ENCODE peak calls at places on chromosomes 3 and 15, in ten cellular contexts. I is stromal cell of bone marrow, W is naive B cell, P is amniotic stem cell, R is Caki2, H is ELR, N is iPS-NIHi11, V is DMS79, O is dorsolateral prefrontal cortex, G is NT2/D1. U is an unnamed sample.

GRCh38 chr3:72990701-72991395 is 5.8 kb upstream of the PPP4R2 start:
- DNase-seq in I (no peak), W (no peak), P (no peak), R (no peak), H (no peak), N (no peak), V (no peak), O (no peak), G (no peak), U (no peak)

GRCh38 chr3:43161684-43162512 is 56.0 kb upstream of the POMGNT2 start:
- DNase-seq in I (peak), W (no peak), P (peak), R (peak), H (peak), N (no peak), V (no peak), O (no peak), G (peak), U (no peak)

GRCh38 chr3:36362216-36362615 is 18.1 kb upstream of the STAC start:
- DNase-seq in I (no peak), W (no peak), P (no peak), R (peak), H (peak), N (no peak), V (no peak), O (no peak), G (no peak), U (no peak)

GRCh38 chr15:100807028-100807427 is 72.6 kb upstream of the ALDH1A3 start:
- DNase-seq in I (no peak), W (no peak), P (no peak), R (no peak), H (no peak), N (no peak), V (no peak), O (no peak), G (no peak), U (no peak)

GRCh38 chr3:44467241-44467640 is 10.2 kb downstream of the ZNF445 start:
- DNase-seq in I (no peak), W (no peak), P (no peak), R (no peak), H (no peak), N (no peak), V (no peak), O (no peak), G (no peak), U (no peak)

GRCh38 chr3:190528721-190529120 is 14.8 kb downstream of the IL1RAP start:
- DNase-seq in I (no peak), W (no peak), P (no peak), R (no peak), H (no peak), N (no peak), V (no peak), O (no peak), G (no peak), U (no peak)

GRCh38 chr3:116246406-116246805 is 198.9 kb downstream of the LSAMP start:
- DNase-seq in I (no peak), W (no peak), P (no peak), R (no peak), H (no peak), N (no peak), V (no peak), O (no peak), G (no peak), U (no peak)

GRCh38 chr3:127822836-127823589 is 698 bp upstream of the MGLL start:
- DNase-seq in I (no peak), W (no peak), P (no peak), R (peak), H (peak), N (peak), V (no peak), O (peak), G (no peak), U (peak)

GRCh38 chr3:122074621-122075265 is 19.6 kb downstream of the CD86 start:
- DNase-seq in I (peak), W (no peak), P (no peak), R (no peak), H (no peak), N (no peak), V (no peak), O (no peak), G (no peak), U (no peak)

GRCh38 chr15:71547066-71547465 is 263.3 kb upstream of the NR2E3 start:
- DNase-seq in I (no peak), W (no peak), P (no peak), R (no peak), H (no peak), N (no peak), V (no peak), O (no peak), G (no peak), U (no peak)

GRCh38 chr3:159191454-159191853 is 389.6 kb downstream of the MFSD1 start:
- DNase-seq in I (no peak), W (no peak), P (peak), R (peak), H (peak), N (no peak), V (no peak), O (no peak), G (no peak), U (no peak)

GRCh38 chr15:67781061-67781460 is 44.2 kb upstream of the SKOR1 start:
- DNase-seq in I (no peak), W (no peak), P (no peak), R (no peak), H (no peak), N (no peak), V (no peak), O (no peak), G (no peak), U (no peak)

GRCh38 chr3:141646760-141647561 is 91.1 kb upstream of the RNF7 start:
- DNase-seq in I (no peak), W (no peak), P (no peak), R (peak), H (peak), N (peak), V (no peak), O (no peak), G (peak), U (peak)

GRCh38 chr15:59334063-59334415 is 38.6 kb downstream of the MYO1E start:
- DNase-seq in I (no peak), W (no peak), P (no peak), R (no peak), H (no peak), N (no peak), V (no peak), O (no peak), G (no peak), U (no peak)

GRCh38 chr15:62742409-62743171 is 300.0 kb upstream of the TPM1 start:
- DNase-seq in I (peak), W (peak), P (peak), R (peak), H (peak), N (peak), V (no peak), O (peak), G (peak), U (peak)

GRCh38 chr3:159244927-159245326 is 443.1 kb downstream of the MFSD1 start:
- DNase-seq in I (no peak), W (no peak), P (no peak), R (no peak), H (no peak), N (no peak), V (no peak), O (no peak), G (no peak), U (no peak)

GRCh38 chr3:72411843-72412242 is 436.4 kb downstream of the SHQ1 start:
- DNase-seq in I (no peak), W (no peak), P (no peak), R (no peak), H (no peak), N (no peak), V (no peak), O (no peak), G (no peak), U (no peak)

GRCh38 chr3:149494022-149494758 is 19.7 kb downstream of the TM4SF4 start:
- DNase-seq in I (peak), W (no peak), P (peak), R (no peak), H (peak), N (peak), V (no peak), O (peak), G (peak), U (peak)

GRCh38 chr15:40695469-40695910 is 516 bp downstream of the RAD51 start:
- DNase-seq in I (no peak), W (no peak), P (no peak), R (no peak), H (peak), N (no peak), V (no peak), O (no peak), G (no peak), U (peak)

GRCh38 chr3:152400912-152401311 is 132.2 kb downstream of the MBNL1 start:
- DNase-seq in I (peak), W (no peak), P (no peak), R (peak), H (peak), N (no peak), V (no peak), O (no peak), G (no peak), U (no peak)

GRCh38 chr3:48952510-48953118 is 34.0 kb downstream of the ARIH2 start:
- DNase-seq in I (no peak), W (peak), P (no peak), R (peak), H (peak), N (peak), V (peak), O (no peak), G (peak), U (peak)

GRCh38 chr3:72997421-72997961 is 880 bp downstream of the PPP4R2 start:
- DNase-seq in I (peak), W (peak), P (peak), R (peak), H (peak), N (peak), V (peak), O (no peak), G (peak), U (peak)

GRCh38 chr3:40024526-40024925 is 215.1 kb downstream of the MYRIP start:
- DNase-seq in I (no peak), W (no peak), P (no peak), R (no peak), H (no peak), N (no peak), V (peak), O (no peak), G (no peak), U (no peak)

GRCh38 chr15:85760531-85761371 is 34.0 kb downstream of the KLHL25 start:
- DNase-seq in I (no peak), W (no peak), P (no peak), R (no peak), H (no peak), N (no peak), V (no peak), O (no peak), G (no peak), U (no peak)

GRCh38 chr15:92164327-92165000 is 229.2 kb upstream of the ST8SIA2 start:
- DNase-seq in I (no peak), W (no peak), P (no peak), R (no peak), H (no peak), N (peak), V (no peak), O (no peak), G (peak), U (peak)

GRCh38 chr15:57462391-57462790 is 86.1 kb downstream of the CGNL1 start:
- DNase-seq in I (no peak), W (no peak), P (no peak), R (no peak), H (peak), N (no peak), V (no peak), O (no peak), G (no peak), U (no peak)

GRCh38 chr3:134029734-134030381 is at the start of gene SLCO2A1:
- DNase-seq in I (no peak), W (no peak), P (no peak), R (peak), H (peak), N (peak), V (peak), O (no peak), G (no peak), U (peak)

GRCh38 chr3:25486932-25487331 is 58.9 kb downstream of the RARB start:
- DNase-seq in I (no peak), W (no peak), P (no peak), R (no peak), H (no peak), N (no peak), V (no peak), O (no peak), G (no peak), U (no peak)

GRCh38 chr15:61921093-61921492 is 139.2 kb downstream of the VPS13C start:
- DNase-seq in I (no peak), W (no peak), P (no peak), R (no peak), H (peak), N (no peak), V (no peak), O (no peak), G (no peak), U (no peak)

GRCh38 chr3:58386966-58387365 is 46.7 kb downstream of the PDHB start:
- DNase-seq in I (peak), W (no peak), P (no peak), R (no peak), H (peak), N (no peak), V (no peak), O (peak), G (no peak), U (peak)

GRCh38 chr3:32583708-32584107 is 13.1 kb upstream of the DYNC1LI1 start:
- DNase-seq in I (no peak), W (no peak), P (peak), R (no peak), H (peak), N (no peak), V (no peak), O (no peak), G (no peak), U (no peak)

GRCh38 chr15:25182736-25183445 is 228.1 kb downstream of the SNRPN start:
- DNase-seq in I (no peak), W (no peak), P (no peak), R (no peak), H (no peak), N (peak), V (no peak), O (peak), G (no peak), U (no peak)

GRCh38 chr3:127485396-127486170 is 105.0 kb downstream of the TPRA1 start:
- DNase-seq in I (no peak), W (no peak), P (no peak), R (no peak), H (no peak), N (no peak), V (peak), O (no peak), G (no peak), U (peak)